ENCODE peak calls at places on chromosomes 16 and 17, in seven cellular contexts. S is adipocyte, C is sciatic nerve, F is H54, Q is activated B cell treated with CpG ODN at 0.5 μM for 24 hours, N is fibroblast of the conjunctiva, H is T-cell. Y is an unnamed sample.

GRCh38 chr17:65194670-65195334 is 57.6 kb downstream of the RGS9 start:
- DNase-seq in S (no peak), C (no peak), F (no peak), Q (no peak), N (no peak), H (no peak), Y (no peak)

GRCh38 chr17:76385892-76386786 is 1.7 kb downstream of the SPHK1 start:
- DNase-seq in S (peak), C (peak), F (peak), Q (peak), N (no peak), H (peak), Y (peak)

GRCh38 chr17:57557793-57558681 is 187.1 kb downstream of the CCDC182 start:
- DNase-seq in S (peak), C (no peak), F (peak), Q (no peak), N (peak), H (no peak), Y (no peak)

GRCh38 chr16:67248401-67249177 is at the start of gene SLC9A5:
- DNase-seq in S (peak), C (no peak), F (no peak), Q (peak), N (no peak), H (no peak), Y (peak)

GRCh38 chr16:68235105-68235881 is 634 bp downstream of the ESRP2 start:
- DNase-seq in S (no peak), C (no peak), F (no peak), Q (no peak), N (no peak), H (no peak), Y (peak)

GRCh38 chr16:89862732-89863131 is 10.7 kb upstream of the TCF25 start:
- DNase-seq in S (no peak), C (no peak), F (no peak), Q (no peak), N (no peak), H (no peak), Y (no peak)

GRCh38 chr17:56540791-56541190 is 52.7 kb upstream of the NOG start:
- DNase-seq in S (no peak), C (no peak), F (no peak), Q (no peak), N (no peak), H (no peak), Y (no peak)

GRCh38 chr17:19354123-19354522 is 8.4 kb downstream of the B9D1 start:
- DNase-seq in S (peak), C (no peak), F (peak), Q (no peak), N (peak), H (no peak), Y (no peak)

GRCh38 chr16:8776193-8776592 is 21.2 kb downstream of the TMEM186 start:
- DNase-seq in S (no peak), C (no peak), F (no peak), Q (no peak), N (no peak), H (no peak), Y (no peak)

GRCh38 chr16:84717484-84717883 is 17.7 kb downstream of the USP10 start:
- DNase-seq in S (no peak), C (no peak), F (no peak), Q (no peak), N (no peak), H (no peak), Y (no peak)

GRCh38 chr17:57516290-57517215 is 228.5 kb downstream of the CCDC182 start:
- DNase-seq in S (no peak), C (no peak), F (no peak), Q (no peak), N (no peak), H (no peak), Y (no peak)

GRCh38 chr16:84059111-84059510 is 16.5 kb upstream of the SLC38A8 start:
- DNase-seq in S (no peak), C (peak), F (no peak), Q (no peak), N (no peak), H (no peak), Y (peak)

GRCh38 chr16:68005786-68006286 is 6.6 kb upstream of the DPEP2 start:
- DNase-seq in S (peak), C (no peak), F (no peak), Q (no peak), N (no peak), H (peak), Y (no peak)

GRCh38 chr17:77424585-77425344 is 284.0 kb downstream of the SEC14L1 start:
- DNase-seq in S (peak), C (peak), F (peak), Q (no peak), N (peak), H (no peak), Y (peak)

GRCh38 chr17:44146375-44147346 is 4.9 kb downstream of the HROB start:
- DNase-seq in S (no peak), C (no peak), F (no peak), Q (no peak), N (no peak), H (no peak), Y (no peak)

GRCh38 chr16:72809446-72809845 is 238.5 kb downstream of the ZFHX3 start:
- DNase-seq in S (no peak), C (no peak), F (no peak), Q (no peak), N (no peak), H (no peak), Y (no peak)

GRCh38 chr17:37824534-37825485 is 80.0 kb upstream of the HNF1B start:
- DNase-seq in S (peak), C (no peak), F (peak), Q (no peak), N (no peak), H (no peak), Y (no peak)

GRCh38 chr17:49316889-49317288 is 45.2 kb downstream of the ZNF652 start:
- DNase-seq in S (no peak), C (no peak), F (no peak), Q (no peak), N (no peak), H (no peak), Y (no peak)

GRCh38 chr17:81035389-81036127 is 607 bp downstream of the BAIAP2 start:
- DNase-seq in S (peak), C (no peak), F (no peak), Q (no peak), N (no peak), H (no peak), Y (no peak)